ENCODE peak calls at places on chromosome 20, in seven cellular contexts. One of them, this sample, is unnamed.

GRCh38 chr20:6566821-6567220 is 200.7 kb upstream of the BMP2 start:
- DNase-seq in GM13977: no peak
- DNase-seq in right lobe of liver: no peak
- DNase-seq in H9: no peak
- DNase-seq in ascending aorta: no peak
- DNase-seq in Calu3: no peak
- DNase-seq in dorsolateral prefrontal cortex: no peak
- DNase-seq in this sample: no peak

GRCh38 chr20:40563296-40563950 is 125.6 kb downstream of the MAFB start:
- DNase-seq in GM13977: no peak
- DNase-seq in right lobe of liver: no peak
- DNase-seq in H9: no peak
- DNase-seq in ascending aorta: no peak
- DNase-seq in Calu3: peak
- DNase-seq in dorsolateral prefrontal cortex: no peak
- DNase-seq in this sample: no peak

GRCh38 chr20:34922654-34923381 is 32.8 kb downstream of the GSS start:
- DNase-seq in GM13977: no peak
- DNase-seq in right lobe of liver: peak
- DNase-seq in H9: no peak
- DNase-seq in ascending aorta: peak
- DNase-seq in Calu3: peak
- DNase-seq in dorsolateral prefrontal cortex: no peak
- DNase-seq in this sample: no peak

GRCh38 chr20:21125849-21126840 is at the start of gene KIZ:
- DNase-seq in GM13977: peak
- DNase-seq in right lobe of liver: peak
- DNase-seq in H9: peak
- DNase-seq in ascending aorta: peak
- DNase-seq in Calu3: peak
- DNase-seq in dorsolateral prefrontal cortex: peak
- DNase-seq in this sample: peak

GRCh38 chr20:38997622-38998021 is 35.5 kb downstream of the DHX35 start:
- DNase-seq in GM13977: peak
- DNase-seq in right lobe of liver: no peak
- DNase-seq in H9: peak
- DNase-seq in ascending aorta: no peak
- DNase-seq in Calu3: no peak
- DNase-seq in dorsolateral prefrontal cortex: no peak
- DNase-seq in this sample: peak

GRCh38 chr20:31693987-31694661 is 28.5 kb downstream of the BCL2L1 start:
- DNase-seq in GM13977: no peak
- DNase-seq in right lobe of liver: no peak
- DNase-seq in H9: peak
- DNase-seq in ascending aorta: no peak
- DNase-seq in Calu3: no peak
- DNase-seq in dorsolateral prefrontal cortex: no peak
- DNase-seq in this sample: no peak

GRCh38 chr20:43529051-43529450 is 21.6 kb downstream of the L3MBTL1 start:
- DNase-seq in GM13977: no peak
- DNase-seq in right lobe of liver: no peak
- DNase-seq in H9: no peak
- DNase-seq in ascending aorta: no peak
- DNase-seq in Calu3: no peak
- DNase-seq in dorsolateral prefrontal cortex: no peak
- DNase-seq in this sample: no peak

GRCh38 chr20:19735446-19735845 is 22.6 kb upstream of the RIN2 start:
- DNase-seq in GM13977: no peak
- DNase-seq in right lobe of liver: no peak
- DNase-seq in H9: peak
- DNase-seq in ascending aorta: peak
- DNase-seq in Calu3: peak
- DNase-seq in dorsolateral prefrontal cortex: peak
- DNase-seq in this sample: no peak

GRCh38 chr20:2754426-2754825 is 46.0 kb downstream of the CPXM1 start:
- DNase-seq in GM13977: no peak
- DNase-seq in right lobe of liver: peak
- DNase-seq in H9: no peak
- DNase-seq in ascending aorta: peak
- DNase-seq in Calu3: no peak
- DNase-seq in dorsolateral prefrontal cortex: no peak
- DNase-seq in this sample: no peak

GRCh38 chr20:51185277-51185676 is 162.4 kb upstream of the KCNG1 start:
- DNase-seq in GM13977: no peak
- DNase-seq in right lobe of liver: no peak
- DNase-seq in H9: no peak
- DNase-seq in ascending aorta: no peak
- DNase-seq in Calu3: no peak
- DNase-seq in dorsolateral prefrontal cortex: no peak
- DNase-seq in this sample: no peak

GRCh38 chr20:51650685-51651134 is 108.2 kb upstream of the NFATC2 start:
- DNase-seq in GM13977: no peak
- DNase-seq in right lobe of liver: no peak
- DNase-seq in H9: no peak
- DNase-seq in ascending aorta: no peak
- DNase-seq in Calu3: no peak
- DNase-seq in dorsolateral prefrontal cortex: no peak
- DNase-seq in this sample: no peak

GRCh38 chr20:35497780-35498189 is 31.7 kb downstream of the C20orf173 start:
- DNase-seq in GM13977: no peak
- DNase-seq in right lobe of liver: no peak
- DNase-seq in H9: no peak
- DNase-seq in ascending aorta: peak
- DNase-seq in Calu3: no peak
- DNase-seq in dorsolateral prefrontal cortex: peak
- DNase-seq in this sample: no peak

GRCh38 chr20:13397300-13397724 is 176.2 kb downstream of the ISM1 start:
- DNase-seq in GM13977: no peak
- DNase-seq in right lobe of liver: no peak
- DNase-seq in H9: no peak
- DNase-seq in ascending aorta: no peak
- DNase-seq in Calu3: no peak
- DNase-seq in dorsolateral prefrontal cortex: no peak
- DNase-seq in this sample: no peak

GRCh38 chr20:41228858-41229257 is 88.7 kb downstream of the ZHX3 start:
- DNase-seq in GM13977: no peak
- DNase-seq in right lobe of liver: no peak
- DNase-seq in H9: no peak
- DNase-seq in ascending aorta: no peak
- DNase-seq in Calu3: no peak
- DNase-seq in dorsolateral prefrontal cortex: no peak
- DNase-seq in this sample: no peak

GRCh38 chr20:35269055-35269781 is 8.7 kb downstream of the MMP24OS start:
- DNase-seq in GM13977: peak
- DNase-seq in right lobe of liver: peak
- DNase-seq in H9: peak
- DNase-seq in ascending aorta: peak
- DNase-seq in Calu3: peak
- DNase-seq in dorsolateral prefrontal cortex: peak
- DNase-seq in this sample: peak

GRCh38 chr20:53183181-53183580 is 211.0 kb downstream of the TSHZ2 start:
- DNase-seq in GM13977: no peak
- DNase-seq in right lobe of liver: no peak
- DNase-seq in H9: no peak
- DNase-seq in ascending aorta: no peak
- DNase-seq in Calu3: no peak
- DNase-seq in dorsolateral prefrontal cortex: no peak
- DNase-seq in this sample: no peak

GRCh38 chr20:53181866-53182376 is 209.8 kb downstream of the TSHZ2 start:
- DNase-seq in GM13977: no peak
- DNase-seq in right lobe of liver: no peak
- DNase-seq in H9: no peak
- DNase-seq in ascending aorta: no peak
- DNase-seq in Calu3: no peak
- DNase-seq in dorsolateral prefrontal cortex: no peak
- DNase-seq in this sample: no peak

GRCh38 chr20:53190225-53190624 is 218.1 kb downstream of the TSHZ2 start:
- DNase-seq in GM13977: no peak
- DNase-seq in right lobe of liver: no peak
- DNase-seq in H9: no peak
- DNase-seq in ascending aorta: no peak
- DNase-seq in Calu3: no peak
- DNase-seq in dorsolateral prefrontal cortex: no peak
- DNase-seq in this sample: no peak

GRCh38 chr20:53187402-53187801 is 215.2 kb downstream of the TSHZ2 start:
- DNase-seq in GM13977: no peak
- DNase-seq in right lobe of liver: no peak
- DNase-seq in H9: no peak
- DNase-seq in ascending aorta: no peak
- DNase-seq in Calu3: no peak
- DNase-seq in dorsolateral prefrontal cortex: no peak
- DNase-seq in this sample: no peak

DNA sequence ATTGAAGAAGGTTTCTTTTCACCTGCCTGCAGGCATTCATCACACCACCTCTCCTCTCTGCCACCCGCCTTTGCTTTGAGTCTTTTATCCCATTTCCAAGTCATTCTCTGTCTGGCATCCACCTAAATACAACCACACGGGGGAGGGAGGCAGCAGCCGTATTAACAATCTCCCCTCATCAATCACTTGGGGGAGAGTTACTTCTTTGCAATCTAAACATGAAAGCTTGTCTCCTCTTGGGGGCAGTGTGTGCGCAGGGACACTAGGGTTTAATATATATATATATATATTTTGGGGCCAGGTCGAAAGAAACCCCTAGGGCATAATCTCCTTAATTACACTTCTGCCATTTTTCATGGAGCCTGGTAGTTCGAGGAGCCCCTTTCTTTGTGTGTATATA is 214.5 kb downstream of the TSHZ2 start:
- DNase-seq in GM13977: no peak
- DNase-seq in right lobe of liver: no peak
- DNase-seq in H9: no peak
- DNase-seq in ascending aorta: no peak
- DNase-seq in Calu3: no peak
- DNase-seq in dorsolateral prefrontal cortex: no peak
- DNase-seq in this sample: no peak
- TF ChIP-seq CTCF in GM13977: no peak
- TF ChIP-seq CTCF in right lobe of liver: no peak
- TF ChIP-seq CTCF in H9: peak
- TF ChIP-seq CTCF in ascending aorta: no peak
- TF ChIP-seq CTCF in Calu3: no peak
- TF ChIP-seq CTCF in dorsolateral prefrontal cortex: no peak
- TF ChIP-seq CTCF in this sample: no peak

DNA sequence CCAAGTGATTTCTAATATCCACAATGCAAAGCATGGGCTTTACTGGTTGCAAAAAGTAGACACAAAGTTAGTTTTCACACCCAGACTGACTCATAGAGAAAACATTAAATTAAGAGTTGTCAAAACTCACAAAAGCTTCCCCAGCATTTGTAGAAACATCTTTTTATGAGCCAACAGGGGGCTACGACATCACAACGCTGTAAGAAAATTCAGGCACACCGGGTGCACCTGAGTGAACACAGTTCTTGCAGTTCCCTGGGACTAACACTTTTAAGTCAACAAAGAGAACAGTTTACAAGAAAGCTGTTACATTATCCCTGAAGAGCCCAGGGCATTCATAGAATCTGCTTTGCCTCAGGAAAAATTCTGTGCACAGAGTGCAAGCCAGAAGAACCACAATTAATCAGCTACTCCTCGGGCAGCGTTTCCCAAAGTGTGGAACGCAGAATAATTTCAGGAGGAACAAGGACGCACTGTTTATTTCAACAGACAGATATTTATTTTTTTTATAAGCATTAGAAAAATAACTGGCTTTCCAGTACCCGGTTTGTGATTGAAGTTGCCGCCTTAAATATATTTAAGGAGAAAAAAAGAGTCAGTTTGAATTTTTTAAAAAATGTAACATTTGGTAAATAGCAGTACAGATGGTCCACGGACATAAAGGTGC is 1.2 kb downstream of the NCOA5 start:
- DNase-seq in GM13977: no peak
- DNase-seq in right lobe of liver: no peak
- DNase-seq in H9: no peak
- DNase-seq in ascending aorta: no peak
- DNase-seq in Calu3: peak
- DNase-seq in dorsolateral prefrontal cortex: no peak
- DNase-seq in this sample: no peak
- TF ChIP-seq CTCF in GM13977: no peak
- TF ChIP-seq CTCF in right lobe of liver: no peak
- TF ChIP-seq CTCF in H9: peak
- TF ChIP-seq CTCF in ascending aorta: no peak
- TF ChIP-seq CTCF in Calu3: no peak
- TF ChIP-seq CTCF in dorsolateral prefrontal cortex: no peak
- TF ChIP-seq CTCF in this sample: no peak

GRCh38 chr20:58621906-58622548 is 29.1 kb upstream of the STX16 start:
- DNase-seq in GM13977: no peak
- DNase-seq in right lobe of liver: no peak
- DNase-seq in H9: no peak
- DNase-seq in ascending aorta: no peak
- DNase-seq in Calu3: no peak
- DNase-seq in dorsolateral prefrontal cortex: no peak
- DNase-seq in this sample: no peak
- TF ChIP-seq CTCF in GM13977: no peak
- TF ChIP-seq CTCF in right lobe of liver: no peak
- TF ChIP-seq CTCF in H9: peak
- TF ChIP-seq CTCF in ascending aorta: no peak
- TF ChIP-seq CTCF in Calu3: no peak
- TF ChIP-seq CTCF in dorsolateral prefrontal cortex: no peak
- TF ChIP-seq CTCF in this sample: no peak

DNA sequence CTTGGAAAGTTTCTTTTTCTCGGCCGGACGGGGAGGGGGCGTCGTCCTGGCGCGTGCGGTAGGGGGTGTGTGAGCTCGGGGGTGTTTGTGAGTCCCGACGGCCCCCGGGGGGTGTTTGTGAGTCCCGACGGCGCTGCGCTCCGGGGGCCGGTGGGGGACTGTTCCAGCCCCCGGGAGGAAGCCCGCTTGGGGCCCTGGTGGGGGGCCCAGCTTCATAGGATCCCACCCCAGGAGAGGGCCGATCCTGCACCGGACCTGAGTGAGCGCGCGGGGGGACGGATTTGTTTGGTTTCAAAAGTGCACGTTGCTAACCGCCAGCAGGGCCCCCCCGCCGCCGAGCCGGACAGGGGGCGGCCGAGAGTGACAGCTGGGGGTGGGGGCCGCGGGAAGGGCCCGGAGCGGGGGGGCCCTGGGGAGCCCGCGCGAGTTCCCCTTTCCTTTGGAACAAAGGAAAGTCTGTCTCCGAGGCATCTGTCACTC is 441 bp downstream of the TGIF2 start:
- DNase-seq in GM13977: peak
- DNase-seq in right lobe of liver: peak
- DNase-seq in H9: no peak
- DNase-seq in ascending aorta: peak
- DNase-seq in Calu3: peak
- DNase-seq in dorsolateral prefrontal cortex: no peak
- DNase-seq in this sample: peak
- TF ChIP-seq CTCF in GM13977: no peak
- TF ChIP-seq CTCF in right lobe of liver: no peak
- TF ChIP-seq CTCF in H9: no peak
- TF ChIP-seq CTCF in ascending aorta: peak
- TF ChIP-seq CTCF in Calu3: no peak
- TF ChIP-seq CTCF in dorsolateral prefrontal cortex: no peak
- TF ChIP-seq CTCF in this sample: no peak